ENCODE peak calls at places on chromosome 16, in four cellular contexts. K is transverse colon, E is HCT116, A is body of pancreas. T is an unnamed sample.

GRCh38 chr16:84484579-84485254 is 19.7 kb downstream of the MEAK7 start:
- DNase-seq in K (peak; percentile 55), E (peak; percentile 41), A (no peak), T (peak; percentile 71)

GRCh38 chr16:69408451-69408850 is 16.0 kb upstream of the CYB5B start:
- DNase-seq in K (peak; percentile 81), E (peak; percentile 93), A (no peak), T (no peak)

GRCh38 chr16:58205276-58206036 is 7.5 kb upstream of the CSNK2A2 start:
- DNase-seq in K (no peak), E (no peak), A (no peak), T (no peak)

GRCh38 chr16:5633845-5634440 is 536.3 kb upstream of the EEF2KMT start:
- DNase-seq in K (no peak), E (peak; percentile 18), A (no peak), T (no peak)

GRCh38 chr16:70159355-70160348 is 13.9 kb upstream of the CLEC18C start:
- DNase-seq in K (no peak), E (no peak), A (no peak), T (no peak)

GRCh38 chr16:70767377-70768204 is 33.4 kb downstream of the VAC14 start:
- DNase-seq in K (no peak), E (no peak), A (no peak), T (no peak)

GRCh38 chr16:28140788-28141618 is 70.8 kb downstream of the XPO6 start:
- DNase-seq in K (peak; percentile 37), E (no peak), A (no peak), T (no peak)

GRCh38 chr16:53899471-53899870 is 195.5 kb downstream of the FTO start:
- DNase-seq in K (no peak), E (no peak), A (no peak), T (no peak)

GRCh38 chr16:78237346-78237745 is 137.9 kb downstream of the WWOX start:
- DNase-seq in K (no peak), E (no peak), A (no peak), T (no peak)

GRCh38 chr16:24936151-24936550 is 79.0 kb downstream of the ARHGAP17 start:
- DNase-seq in K (no peak), E (no peak), A (no peak), T (no peak)

GRCh38 chr16:1333854-1334719 is 642 bp downstream of the BAIAP3 start:
- DNase-seq in K (no peak), E (no peak), A (no peak), T (no peak)

GRCh38 chr16:1331712-1332617 is 1.5 kb upstream of the BAIAP3 start:
- DNase-seq in K (peak; percentile 88), E (peak; percentile 33), A (peak; percentile 79), T (peak; percentile 77)

GRCh38 chr16:1334739-1335138 is 1.3 kb downstream of the BAIAP3 start:
- DNase-seq in K (no peak), E (no peak), A (no peak), T (no peak)

GRCh38 chr16:1332618-1333148 is 762 bp upstream of the BAIAP3 start:
- DNase-seq in K (no peak), E (no peak), A (no peak), T (no peak)

DNA sequence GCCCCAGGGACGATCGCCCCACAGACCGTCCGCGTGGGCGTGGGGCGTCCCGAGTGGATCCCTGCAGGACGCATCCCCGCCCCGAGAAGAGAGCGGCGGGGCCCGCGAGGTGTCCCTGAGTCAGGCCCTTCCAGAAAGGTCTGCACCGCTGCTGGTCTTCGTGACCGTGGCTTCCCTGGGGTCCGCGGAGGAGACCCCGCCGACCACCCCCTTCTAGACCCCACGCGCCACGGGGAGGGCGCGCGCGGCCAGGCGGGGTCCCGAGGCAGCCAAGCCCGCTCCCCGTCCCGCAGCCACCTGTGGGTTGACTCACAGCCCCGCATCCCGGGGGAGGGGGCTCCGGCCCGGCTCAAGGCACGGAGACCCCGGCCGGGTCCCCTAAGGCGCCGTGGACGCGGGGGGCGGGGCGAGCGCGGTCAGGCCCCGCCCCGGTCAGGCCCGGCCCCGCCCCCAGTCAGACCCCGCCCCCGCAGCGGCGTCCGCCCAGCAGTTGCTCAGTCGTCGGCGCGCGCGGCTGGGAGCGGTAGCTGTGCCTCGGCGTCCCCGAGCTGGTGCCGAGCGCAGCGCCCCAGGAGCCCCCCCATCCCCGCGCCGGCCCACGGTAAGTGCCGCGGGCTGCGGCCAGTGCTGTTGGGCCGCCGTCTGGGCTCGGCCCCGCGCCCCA is at the start of gene BAIAP3:
- DNase-seq in K (peak; percentile 64), E (no peak), A (peak; percentile 44), T (no peak)
- TF ChIP-seq POLR2A in K (no peak), E (peak; percentile 60), A (no peak), T (peak; percentile 37)

GRCh38 chr16:87698676-87699179 is 67.1 kb downstream of the KLHDC4 start:
- DNase-seq in K (no peak), E (no peak), A (no peak), T (no peak)
- TF ChIP-seq POLR2A in K (no peak), E (no peak), A (no peak), T (no peak)

DNA sequence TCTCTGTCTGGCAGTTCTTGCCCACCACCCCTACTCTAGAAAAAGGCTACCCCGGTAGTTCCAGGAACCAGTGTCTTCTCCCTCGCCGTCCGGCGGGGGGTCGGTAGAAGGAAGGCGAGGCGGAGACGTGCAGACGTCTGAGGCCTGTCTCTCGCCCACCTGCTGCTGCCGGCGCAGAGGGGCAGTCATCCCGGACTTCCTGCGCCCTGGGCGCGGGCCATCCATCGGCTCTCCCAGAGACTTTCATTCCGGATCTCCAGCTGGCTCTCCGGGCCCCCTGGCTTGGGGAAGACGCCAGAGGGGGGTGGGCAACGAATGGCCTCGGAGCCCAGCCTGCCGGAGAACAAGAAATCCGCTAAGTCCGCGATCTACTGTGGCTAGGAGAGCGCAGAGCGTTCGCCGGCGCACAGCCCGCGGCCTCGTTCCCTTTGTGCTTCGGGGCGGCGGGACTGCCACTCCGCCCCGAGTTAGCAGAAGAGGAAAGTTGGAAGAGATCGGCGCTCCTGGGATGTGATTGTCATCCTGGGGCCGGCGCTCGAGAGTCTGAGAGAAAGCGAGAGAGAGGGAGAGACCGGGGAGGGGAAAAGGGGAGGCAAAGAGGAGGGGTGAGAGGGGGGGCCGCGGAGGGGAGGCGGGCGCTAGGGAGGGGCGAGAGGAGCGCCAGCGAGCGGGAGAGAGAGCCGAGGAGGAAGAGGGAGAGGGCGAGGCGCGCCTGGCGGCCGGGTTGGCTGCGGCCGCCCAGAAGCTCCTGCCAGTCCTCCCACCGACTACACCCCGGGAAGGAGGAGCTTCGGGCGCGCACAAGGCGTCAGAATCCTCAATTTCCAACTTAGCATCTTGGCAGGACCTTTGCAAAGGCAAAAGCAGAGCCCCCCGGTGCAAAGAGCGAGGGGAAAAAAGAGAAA is at the start of gene IRX5:
- DNase-seq in K (peak; percentile 65), E (peak; percentile 63), A (peak; percentile 83), T (peak; percentile 68)
- TF ChIP-seq POLR2A in K (no peak), E (no peak), A (peak; percentile 46), T (no peak)

DNA sequence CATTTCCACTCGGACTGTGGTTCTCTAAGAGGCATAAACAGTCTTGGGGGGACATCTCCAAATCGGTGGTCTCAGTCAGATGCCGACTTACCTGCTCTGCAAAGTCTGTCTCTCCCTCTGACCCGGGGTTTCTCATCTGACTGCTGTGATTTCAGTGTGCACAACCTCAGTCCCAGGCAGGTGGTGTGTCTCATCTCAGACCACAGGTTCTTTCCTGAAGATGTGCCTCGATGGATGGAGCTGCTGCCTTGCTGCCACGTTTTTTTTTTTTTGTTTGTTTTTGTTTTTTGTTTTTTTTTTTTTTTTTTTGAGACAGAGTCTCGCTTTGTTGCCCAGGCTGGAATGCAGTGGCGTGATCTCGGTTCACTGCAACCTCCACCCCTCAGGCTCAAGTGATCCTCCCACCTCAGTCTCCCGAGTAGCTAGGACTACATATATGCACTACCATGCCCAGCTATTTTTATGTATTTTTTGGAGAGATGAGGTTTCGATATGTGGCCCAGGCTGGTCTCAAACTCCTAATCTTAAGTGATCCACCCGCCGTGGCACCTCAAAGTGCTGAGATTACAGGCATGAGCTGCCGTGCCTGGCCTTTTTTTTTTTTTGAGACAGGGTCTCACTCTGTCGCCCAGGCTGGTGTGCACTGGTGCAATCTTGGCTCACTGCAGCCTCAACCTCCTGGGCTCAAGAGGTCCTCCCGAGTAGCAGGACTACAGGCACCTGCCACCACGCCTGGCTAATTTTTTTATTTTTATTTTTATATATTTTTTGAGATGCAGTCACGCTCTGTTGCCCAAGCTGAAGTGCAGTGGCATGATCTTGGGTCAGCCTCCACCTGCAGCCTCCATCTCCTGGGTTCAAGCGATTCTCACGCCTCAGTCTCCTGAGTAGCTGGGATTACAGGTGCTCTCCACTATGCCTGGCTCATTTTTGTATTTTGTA is 15.4 kb downstream of the SPIRE2 start:
- DNase-seq in K (no peak), E (no peak), A (no peak), T (no peak)
- TF ChIP-seq POLR2A in K (no peak), E (no peak), A (no peak), T (no peak)

T was measured in right lobe of liver.